ENCODE peak calls at places on chromosomes 6 and 20, in five cellular contexts. P is spleen, T is A549, E is esophagus squamous epithelium, L is endothelial cell of umbilical vein. A is an unnamed sample.

GRCh38 chr6:52046456-52046855 is 41.0 kb downstream of the PKHD1 start:
- DNase-seq in P (no peak), T (no peak), E (no peak), L (no peak), A (no peak)

GRCh38 chr6:107124934-107125348 is 9.6 kb upstream of the BEND3 start:
- DNase-seq in P (no peak), T (no peak), E (no peak), L (no peak), A (no peak)

GRCh38 chr20:2738734-2739398 is 46.3 kb downstream of the EBF4 start:
- DNase-seq in P (no peak), T (no peak), E (no peak), L (no peak), A (no peak)

GRCh38 chr6:143337201-143337949 is 113.1 kb downstream of the ADAT2 start:
- DNase-seq in P (peak; percentile 80), T (no peak), E (no peak), L (peak; percentile 31), A (no peak)

GRCh38 chr6:67933278-67933677 is 701.8 kb upstream of the ADGRB3 start:
- DNase-seq in P (no peak), T (no peak), E (no peak), L (no peak), A (no peak)

GRCh38 chr6:112946051-112946450 is 598.9 kb downstream of the RFPL4B start:
- DNase-seq in P (no peak), T (no peak), E (no peak), L (no peak), A (no peak)

GRCh38 chr20:53163486-53163885 is 191.3 kb downstream of the TSHZ2 start:
- DNase-seq in P (no peak), T (no peak), E (no peak), L (no peak), A (no peak)

GRCh38 chr20:10115021-10115420 is 80.2 kb downstream of the ANKEF1 start:
- DNase-seq in P (no peak), T (no peak), E (no peak), L (no peak), A (no peak)

GRCh38 chr20:63858393-63859165 is 2.7 kb upstream of the ABHD16B start:
- DNase-seq in P (peak; percentile 85), T (no peak), E (no peak), L (peak; percentile 72), A (no peak)

GRCh38 chr6:109460161-109460830 is 4.7 kb upstream of the MICAL1 start:
- DNase-seq in P (no peak), T (no peak), E (no peak), L (no peak), A (no peak)

GRCh38 chr6:9647599-9647998 is 767.3 kb downstream of the TFAP2A start:
- DNase-seq in P (no peak), T (no peak), E (no peak), L (peak; percentile 43), A (no peak)

GRCh38 chr20:61328906-61329558 is 77.0 kb downstream of the CDH4 start:
- DNase-seq in P (peak; percentile 84), T (no peak), E (no peak), L (peak; percentile 56), A (no peak)

GRCh38 chr6:444653-445275 is 53.2 kb downstream of the IRF4 start:
- DNase-seq in P (peak; percentile 59), T (no peak), E (no peak), L (no peak), A (no peak)

GRCh38 chr6:154605207-154605877 is 94.9 kb upstream of the CNKSR3 start:
- DNase-seq in P (no peak), T (no peak), E (no peak), L (no peak), A (no peak)

GRCh38 chr6:17988422-17988944 is 1.0 kb upstream of the KIF13A start:
- DNase-seq in P (no peak), T (no peak), E (no peak), L (no peak), A (no peak)
- H3K4me3 ChIP-seq in P (peak overlapping the region; percentile 50), T (peak overlapping the region; percentile 87), E (peak overlapping the region; percentile 82), L (peak overlapping the region; percentile 49), A (peak overlapping the region; percentile 83)

DNA sequence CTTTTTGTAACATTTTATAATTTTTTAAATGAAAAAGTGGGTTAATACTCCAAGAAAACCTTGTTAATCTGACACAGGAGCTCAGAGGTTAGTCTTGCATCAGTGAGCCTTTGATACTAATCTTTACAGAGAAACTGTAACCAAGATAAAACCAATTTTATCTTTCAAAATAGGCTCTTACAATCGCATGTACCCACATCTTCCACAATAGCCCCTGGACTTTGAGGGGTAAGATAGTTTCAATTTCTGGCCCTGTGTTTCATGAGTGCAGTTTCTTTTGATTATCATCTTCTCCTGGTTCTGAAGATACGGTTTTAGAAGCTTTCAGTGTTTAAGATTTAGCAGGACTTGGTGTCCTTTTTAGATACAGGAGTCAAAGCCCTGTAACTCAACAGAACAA is 34.5 kb upstream of the MAS1L start:
- DNase-seq in P (no peak), T (no peak), E (no peak), L (no peak), A (no peak)
- H3K27ac ChIP-seq in P (no peak overlapping the region), T (no peak overlapping the region), E (no peak overlapping the region), L (no peak overlapping the region), A (no peak overlapping the region)

GRCh38 chr6:36129889-36130671 is at the start of gene MAPK13:
- DNase-seq in P (peak; percentile 90), T (no peak), E (no peak), L (peak; percentile 37), A (no peak)
- TF ChIP-seq POLR2A in P (no peak), T (no peak), E (peak; percentile 19), L (no peak), A (no peak)

GRCh38 chr6:20021795-20022194 is 184.6 kb downstream of the ID4 start:
- DNase-seq in P (no peak), T (no peak), E (no peak), L (no peak), A (no peak)

GRCh38 chr6:20024979-20025378 is 187.3 kb downstream of the MBOAT1 start:
- DNase-seq in P (no peak), T (no peak), E (no peak), L (no peak), A (no peak)

GRCh38 chr6:20025681-20026080 is 186.6 kb downstream of the MBOAT1 start:
- DNase-seq in P (no peak), T (no peak), E (no peak), L (no peak), A (no peak)

GRCh38 chr6:20020526-20020925 is 183.4 kb downstream of the ID4 start:
- DNase-seq in P (no peak), T (no peak), E (no peak), L (no peak), A (no peak)

GRCh38 chr6:20024316-20024673 is 187.1 kb downstream of the ID4 start:
- DNase-seq in P (no peak), T (no peak), E (no peak), L (no peak), A (no peak)
- H3K4me3 ChIP-seq in P (no peak overlapping the region), T (no peak overlapping the region), E (no peak overlapping the region), L (no peak overlapping the region), A (no peak overlapping the region)

DNA sequence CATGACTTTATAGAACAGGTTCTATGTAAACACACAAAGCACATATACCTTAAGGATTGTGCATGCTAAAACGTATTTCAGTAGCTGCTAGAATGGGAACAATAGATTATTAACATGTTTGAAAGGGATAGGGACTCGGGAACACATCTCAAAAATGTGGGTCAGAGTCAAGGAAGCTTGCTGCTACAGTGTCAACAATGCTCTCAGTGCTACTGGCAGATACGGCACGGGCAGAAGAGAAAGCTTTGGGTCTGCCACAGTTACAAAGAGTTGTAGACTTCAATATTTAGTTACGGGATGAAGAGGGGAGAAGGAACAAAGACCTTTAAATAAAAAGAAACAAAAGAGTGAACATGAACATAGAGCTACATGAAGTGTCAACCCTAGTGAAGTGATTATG is 170.5 kb downstream of the BACH2 start:
- DNase-seq in P (no peak), T (no peak), E (no peak), L (no peak), A (no peak)
- H3K27ac ChIP-seq in P (no peak overlapping the region), T (no peak overlapping the region), E (no peak overlapping the region), L (no peak overlapping the region), A (no peak overlapping the region)

GRCh38 chr6:47478233-47479155 is 905 bp downstream of the CD2AP start:
- DNase-seq in P (no peak), T (peak; percentile 21), E (no peak), L (peak; percentile 63), A (no peak)
- TF ChIP-seq POLR2A in P (no peak), T (no peak), E (no peak), L (peak; percentile 1), A (peak; percentile 6)

GRCh38 chr6:144583614-144583954 is 298.4 kb downstream of the UTRN start:
- DNase-seq in P (no peak), T (no peak), E (no peak), L (no peak), A (no peak)
- H3K4me3 ChIP-seq in P (no peak overlapping the region), T (no peak overlapping the region), E (no peak overlapping the region), L (no peak overlapping the region), A (peak overlapping the region; percentile 32)

GRCh38 chr20:36097331-36097730 is 57.2 kb upstream of the EPB41L1 start:
- DNase-seq in P (no peak), T (no peak), E (no peak), L (peak; percentile 64), A (no peak)
- H3K27ac ChIP-seq in P (no peak overlapping the region), T (peak overlapping the region; percentile 70), E (peak overlapping the region; percentile 67), L (no peak overlapping the region), A (peak overlapping the region; percentile 88)